ENCODE peak calls at places on chromosomes 11 and 22, in ten cellular contexts. T is stimulated activated CD4-positive, alpha-beta T cell treated with anti-CD3 and anti-CD28 coated beads, Interleukin-1b, Interleukin-23, amount 100 ng/mL, for 1 hour; C is activated CD4-positive, alpha-beta memory T cell treated with anti-CD3 and anti-CD28 coated beads, Interleukin-2, amount 10 ng/mL, durations not matched to agents 7 days and 5 days; F is fibroblast of lung; I is astrocyte of the hippocampus; A is endodermal cell; W is spleen; V is activated CD4-positive, alpha-beta T cell treated with anti-CD3 and anti-CD28 coated beads, Interleukin-2, amount 10 ng/mL, durations not matched to agents 7 days and 5 days; E is progenitor cell of endocrine pancreas; X is adipocyte. P is an unnamed sample.
A peak's percentile ranks its signal among the peaks of the same experiment; 100 is the strongest.

GRCh38 chr11:41461057-41461681 is 1.7 kb upstream of the LRRC4C start:
- DNase-seq in I (peak; percentile 34), X (peak; percentile 9), F (no peak), C (no peak), V (no peak), T (no peak), E (no peak), W (no peak), A (no peak), P (no peak)

GRCh38 chr11:27972432-27973170 is 135.4 kb downstream of the KIF18A start:
- DNase-seq in I (no peak), E (no peak), W (no peak), V (no peak), A (no peak), T (no peak), X (no peak), C (no peak), F (no peak), P (no peak)

GRCh38 chr22:30753701-30754100 is 59.0 kb downstream of the OSBP2 start:
- DNase-seq in F (no peak), T (no peak), A (no peak), X (peak; percentile 37), C (no peak), E (no peak), V (no peak), I (peak; percentile 39), W (no peak), P (no peak)

GRCh38 chr11:71454470-71455113 is 1.6 kb downstream of the NADSYN1 start:
- DNase-seq in F (no peak), C (peak; percentile 25), V (peak; percentile 40), E (no peak), W (peak; percentile 68), X (no peak), A (no peak), I (no peak), T (no peak), P (no peak)

GRCh38 chr11:118221419-118221818 is 3.4 kb downstream of the JAML start:
- DNase-seq in T (no peak), V (no peak), W (no peak), I (no peak), A (no peak), X (no peak), C (no peak), F (no peak), E (no peak), P (no peak)

GRCh38 chr22:29726512-29727247 is 6.9 kb downstream of the CABP7 start:
- DNase-seq in T (no peak), C (no peak), E (no peak), F (no peak), W (no peak), X (no peak), A (no peak), V (no peak), I (no peak), P (no peak)

GRCh38 chr22:30262917-30263741 is 3.5 kb downstream of the OSM start:
- DNase-seq in C (peak; percentile 81), F (peak; percentile 65), T (peak; percentile 82), X (peak; percentile 91), E (peak; percentile 84), I (peak; percentile 87), V (peak; percentile 81), W (peak; percentile 92), A (peak; percentile 95), P (no peak)

GRCh38 chr22:49568751-49569285 is 258.9 kb downstream of the BRD1 start:
- DNase-seq in E (no peak), V (no peak), T (no peak), F (no peak), W (peak; percentile 84), A (peak; percentile 73), C (no peak), X (no peak), I (no peak), P (no peak)

GRCh38 chr11:11620251-11620965 is 1.4 kb downstream of the GALNT18 start:
- DNase-seq in T (no peak), I (peak; percentile 67), X (peak; percentile 5), W (peak; percentile 78), C (no peak), A (peak; percentile 86), V (peak; percentile 6), F (peak; percentile 27), E (peak; percentile 38), P (no peak)

GRCh38 chr11:15774021-15774862 is 582.1 kb downstream of the SOX6 start:
- DNase-seq in E (no peak), A (no peak), F (peak; percentile 9), V (no peak), X (no peak), W (no peak), T (no peak), I (no peak), C (no peak), P (no peak)

GRCh38 chr11:31780078-31780971 is 30.8 kb downstream of the PAX6 start:
- DNase-seq in V (no peak), A (no peak), F (no peak), C (no peak), X (no peak), T (no peak), I (peak; percentile 73), E (no peak), W (no peak), P (no peak)

GRCh38 chr11:86463955-86464354 is 89.3 kb downstream of the CCDC81 start:
- DNase-seq in F (no peak), A (no peak), T (no peak), I (no peak), V (no peak), X (no peak), W (no peak), E (no peak), C (no peak), P (no peak)

GRCh38 chr11:6263664-6264063 is 4.0 kb downstream of the CCKBR start:
- DNase-seq in T (no peak), C (no peak), F (no peak), E (no peak), V (no peak), W (no peak), I (no peak), A (no peak), X (no peak), P (no peak)

GRCh38 chr11:62539238-62539925 is 7.2 kb downstream of the AHNAK start:
- DNase-seq in X (peak; percentile 95), A (peak; percentile 59), V (no peak), F (peak; percentile 91), W (no peak), T (no peak), C (peak; percentile 58), I (peak; percentile 96), E (no peak), P (no peak)

GRCh38 chr22:39356464-39356863 is 6.7 kb downstream of the SYNGR1 start:
- DNase-seq in T (no peak), A (no peak), X (no peak), F (no peak), C (no peak), I (no peak), W (no peak), V (no peak), E (no peak), P (no peak)

GRCh38 chr22:23970816-23971482 is 3.3 kb downstream of the DDT start:
- DNase-seq in E (no peak), W (no peak), T (no peak), I (no peak), A (no peak), V (no peak), C (no peak), F (no peak), X (no peak), P (no peak)

GRCh38 chr11:109184376-109184775 is 237.6 kb upstream of the C11orf87 start:
- DNase-seq in I (no peak), V (no peak), X (no peak), A (no peak), T (no peak), W (no peak), E (no peak), F (no peak), C (no peak), P (no peak)

GRCh38 chr11:9528573-9529332 is 44.7 kb upstream of the WEE1 start:
- DNase-seq in E (no peak), I (no peak), X (no peak), V (no peak), T (no peak), C (no peak), A (no peak), W (no peak), F (no peak), P (no peak)

GRCh38 chr11:44811841-44812448 is 85.2 kb downstream of the TSPAN18 start:
- DNase-seq in X (no peak), I (no peak), V (no peak), T (no peak), C (no peak), A (no peak), W (peak; percentile 59), E (no peak), F (no peak), P (no peak)

GRCh38 chr11:20360650-20361049 is 2.9 kb upstream of the HTATIP2 start:
- DNase-seq in T (no peak), W (peak; percentile 82), C (peak; percentile 25), X (no peak), A (no peak), I (peak; percentile 20), E (no peak), V (peak; percentile 57), F (peak; percentile 67), P (no peak)

GRCh38 chr11:66882540-66882939 is 25.7 kb downstream of the LRFN4 start:
- DNase-seq in V (no peak), X (no peak), E (no peak), A (no peak), C (no peak), W (no peak), F (no peak), T (no peak), I (peak; percentile 51), P (no peak)

GRCh38 chr11:126821832-126822231 is 178.7 kb downstream of the KIRREL3 start:
- DNase-seq in T (no peak), I (no peak), X (no peak), F (no peak), W (no peak), C (no peak), A (no peak), V (no peak), E (no peak), P (no peak)

GRCh38 chr22:26172389-26172990 is 3.2 kb downstream of the SEZ6L start:
- DNase-seq in C (peak; percentile 20), V (peak; percentile 35), W (no peak), E (peak; percentile 50), F (peak; percentile 1), A (peak; percentile 87), I (peak; percentile 43), X (peak; percentile 41), T (no peak), P (no peak)

GRCh38 chr22:27133951-27134664 is 476.7 kb downstream of the MIAT start:
- DNase-seq in V (no peak), E (no peak), X (peak; percentile 79), F (peak; percentile 81), C (peak; percentile 21), I (peak; percentile 86), T (no peak), A (no peak), W (no peak), P (peak; percentile 69)

GRCh38 chr22:30047364-30047738 is 32.9 kb upstream of the HORMAD2 start:
- DNase-seq in F (peak; percentile 15), C (peak; percentile 56), A (peak; percentile 65), V (peak; percentile 68), T (no peak), X (no peak), E (no peak), W (no peak), I (no peak), P (no peak)

GRCh38 chr22:25159028-25159427 is 40.6 kb upstream of the CRYBB3 start:
- DNase-seq in C (no peak), E (no peak), F (no peak), W (no peak), T (no peak), A (no peak), I (peak; percentile 75), V (no peak), X (peak; percentile 14), P (no peak)

GRCh38 chr11:120601566-120601965 is 90.0 kb downstream of the GRIK4 start:
- DNase-seq in C (no peak), F (peak; percentile 78), A (no peak), V (no peak), W (no peak), I (peak; percentile 82), X (peak; percentile 23), T (no peak), E (no peak), P (no peak)

GRCh38 chr11:19978668-19979518 is 181.4 kb downstream of the DBX1 start:
- DNase-seq in E (no peak), V (no peak), X (peak; percentile 81), W (no peak), A (no peak), T (no peak), F (peak; percentile 95), I (peak; percentile 84), C (no peak), P (no peak)

P was measured in SIG-M5.